ENCODE peak calls at places on chromosomes 2 and 18, in nine cellular contexts. V, W, E, L, H, Z, J, A and X are unnamed samples.

GRCh38 chr18:7221424-7222155 is 9.3 kb upstream of the LRRC30 start:
- DNase-seq in V (no peak), W (peak; percentile 70), E (peak; percentile 46), L (no peak), H (no peak), Z (no peak), J (peak; percentile 48), A (no peak), X (peak; percentile 86)

GRCh38 chr18:79644006-79644665 is 35.5 kb upstream of the CTDP1 start:
- DNase-seq in V (peak; percentile 41), W (peak; percentile 71), E (peak; percentile 54), L (peak; percentile 73), H (peak; percentile 46), Z (peak; percentile 60), J (peak; percentile 88), A (no peak), X (peak; percentile 66)

GRCh38 chr2:178268435-178268834 is 74.1 kb downstream of the OSBPL6 start:
- DNase-seq in V (no peak), W (no peak), E (no peak), L (no peak), H (no peak), Z (no peak), J (no peak), A (no peak), X (no peak)

GRCh38 chr2:20664431-20665260 is 2.3 kb upstream of the GDF7 start:
- DNase-seq in V (no peak), W (no peak), E (peak; percentile 7), L (no peak), H (no peak), Z (no peak), J (no peak), A (no peak), X (no peak)

GRCh38 chr2:40224321-40224720 is 227.6 kb downstream of the SLC8A1 start:
- DNase-seq in V (no peak), W (no peak), E (no peak), L (no peak), H (no peak), Z (no peak), J (no peak), A (no peak), X (no peak)

GRCh38 chr2:238997137-238997390 is 149.2 kb downstream of the TWIST2 start:
- DNase-seq in V (no peak), W (no peak), E (no peak), L (no peak), H (no peak), Z (no peak), J (no peak), A (no peak), X (no peak)

GRCh38 chr2:228841877-228842276 is 429.2 kb downstream of the PID1 start:
- DNase-seq in V (no peak), W (no peak), E (no peak), L (no peak), H (no peak), Z (no peak), J (no peak), A (no peak), X (peak; percentile 68)

GRCh38 chr2:165868211-165868610 is 74.2 kb upstream of the GALNT3 start:
- DNase-seq in V (no peak), W (no peak), E (no peak), L (no peak), H (no peak), Z (no peak), J (no peak), A (no peak), X (no peak)

GRCh38 chr2:119683074-119683716 is 4.2 kb downstream of the TMEM177 start:
- DNase-seq in V (no peak), W (no peak), E (no peak), L (no peak), H (no peak), Z (no peak), J (no peak), A (no peak), X (no peak)

GRCh38 chr2:225276207-225276606 is 123.3 kb upstream of the NYAP2 start:
- DNase-seq in V (no peak), W (no peak), E (no peak), L (no peak), H (no peak), Z (no peak), J (no peak), A (no peak), X (no peak)

GRCh38 chr2:76793647-76794334 is 728.4 kb downstream of the LRRTM4 start:
- DNase-seq in V (no peak), W (no peak), E (no peak), L (no peak), H (no peak), Z (no peak), J (no peak), A (no peak), X (no peak)

GRCh38 chr2:191848771-191849726 is 2.2 kb upstream of the CAVIN2 start:
- DNase-seq in V (no peak), W (no peak), E (no peak), L (no peak), H (no peak), Z (no peak), J (no peak), A (no peak), X (no peak)

GRCh38 chr2:28649481-28650260 is 102.0 kb upstream of the PPP1CB start:
- DNase-seq in V (no peak), W (no peak), E (no peak), L (no peak), H (no peak), Z (no peak), J (no peak), A (no peak), X (no peak)

GRCh38 chr2:62713837-62714236 is 8.3 kb downstream of the EHBP1 start:
- DNase-seq in V (no peak), W (no peak), E (no peak), L (no peak), H (no peak), Z (no peak), J (no peak), A (no peak), X (peak; percentile 12)

GRCh38 chr2:222943820-222944219 is 83.0 kb downstream of the ACSL3 start:
- DNase-seq in V (no peak), W (no peak), E (no peak), L (no peak), H (no peak), Z (no peak), J (no peak), A (no peak), X (no peak)

GRCh38 chr2:224217233-224217961 is 178.3 kb upstream of the SERPINE2 start:
- DNase-seq in V (no peak), W (no peak), E (no peak), L (no peak), H (no peak), Z (no peak), J (no peak), A (no peak), X (no peak)
- H3K27ac ChIP-seq in V (no peak overlapping the region), W (no peak overlapping the region), E (no peak overlapping the region), L (no peak overlapping the region), H (no peak overlapping the region), Z (no peak overlapping the region), J (no peak overlapping the region), A (no peak overlapping the region), X (no peak overlapping the region)

GRCh38 chr2:112625474-112626114 is 20.1 kb upstream of the SLC20A1 start:
- DNase-seq in V (no peak), W (no peak), E (no peak), L (no peak), H (no peak), Z (no peak), J (no peak), A (no peak), X (no peak)

GRCh38 chr2:112627060-112628040 is 18.4 kb upstream of the SLC20A1 start:
- DNase-seq in V (no peak), W (no peak), E (peak; percentile 42), L (no peak), H (peak; percentile 61), Z (peak; percentile 45), J (no peak), A (no peak), X (peak; percentile 98)

GRCh38 chr2:112629224-112629623 is 16.5 kb upstream of the SLC20A1 start:
- DNase-seq in V (no peak), W (no peak), E (no peak), L (no peak), H (no peak), Z (no peak), J (no peak), A (no peak), X (no peak)

GRCh38 chr2:112623913-112624777 is 21.6 kb upstream of the SLC20A1 start:
- DNase-seq in V (peak; percentile 58), W (no peak), E (no peak), L (no peak), H (no peak), Z (peak; percentile 29), J (peak; percentile 52), A (no peak), X (peak; percentile 62)

GRCh38 chr2:112626604-112627059 is 19.1 kb upstream of the SLC20A1 start:
- DNase-seq in V (peak; percentile 28), W (no peak), E (peak; percentile 51), L (peak; percentile 72), H (peak; percentile 52), Z (peak; percentile 56), J (peak; percentile 57), A (no peak), X (peak; percentile 62)
- H3K27ac ChIP-seq in V (no peak overlapping the region), W (no peak overlapping the region), E (no peak overlapping the region), L (peak overlapping the region; percentile 76), H (peak overlapping the region; percentile 10), Z (peak overlapping the region; percentile 77), J (no peak overlapping the region), A (peak overlapping the region; percentile 71), X (no peak overlapping the region)

DNA sequence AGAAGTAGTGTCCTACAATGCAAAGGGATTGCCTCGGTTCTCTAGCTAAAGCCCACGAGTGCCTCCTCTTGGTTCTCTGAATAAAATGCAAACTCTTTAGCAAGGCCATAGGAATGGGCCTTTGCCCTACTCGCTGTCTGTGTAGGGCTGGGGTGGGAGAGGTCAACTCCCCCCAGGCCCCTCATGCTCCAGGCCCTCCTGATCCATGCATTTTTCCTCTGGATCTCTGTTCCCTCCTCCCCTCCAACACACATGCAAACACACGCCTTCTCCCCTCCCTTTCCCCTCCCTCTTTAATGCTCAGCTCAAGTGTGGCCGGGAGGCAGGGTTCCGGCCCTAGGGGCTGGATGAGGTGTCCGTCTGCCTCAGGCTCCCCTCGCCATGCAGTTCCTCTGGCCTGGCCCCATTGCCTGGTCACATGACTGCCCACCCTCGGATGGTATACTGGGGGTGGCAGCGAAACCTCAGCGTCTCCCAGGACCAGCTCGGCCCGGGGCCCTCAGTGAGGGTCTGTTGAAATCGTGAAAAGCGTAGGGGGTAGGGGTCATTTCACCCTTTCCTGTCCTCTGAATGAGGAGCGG is 14.9 kb upstream of the KLF11 start:
- DNase-seq in V (no peak), W (no peak), E (no peak), L (no peak), H (no peak), Z (no peak), J (peak; percentile 30), A (no peak), X (peak; percentile 12)
- H3K27ac ChIP-seq in V (peak overlapping the region; percentile 37), W (no peak overlapping the region), E (no peak overlapping the region), L (peak overlapping the region; percentile 90), H (no peak overlapping the region), Z (peak overlapping the region; percentile 91), J (peak overlapping the region; percentile 96), A (peak overlapping the region; percentile 54), X (no peak overlapping the region)

DNA sequence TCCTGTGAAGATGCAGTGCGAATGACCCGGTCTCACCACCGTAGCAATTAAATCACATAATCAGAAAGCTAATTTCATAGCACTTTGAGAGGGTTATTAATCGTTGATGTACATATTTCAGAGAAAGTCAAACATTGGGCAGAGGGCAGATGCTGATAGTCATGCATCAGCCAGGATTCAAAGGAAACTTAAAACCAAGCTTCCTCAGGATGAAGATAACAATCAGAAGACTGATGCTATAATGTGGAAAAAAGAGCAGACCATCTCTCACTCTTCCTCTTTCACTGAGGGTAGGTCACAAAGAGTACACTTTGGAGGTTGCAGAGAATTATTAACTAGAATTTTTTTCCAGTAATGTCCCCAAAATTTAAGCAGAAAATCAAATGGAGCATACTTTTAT is 1027.7 kb upstream of the ZEB2 start:
- DNase-seq in V (no peak), W (no peak), E (no peak), L (no peak), H (no peak), Z (no peak), J (no peak), A (no peak), X (no peak)
- H3K27ac ChIP-seq in V (no peak overlapping the region), W (no peak overlapping the region), E (no peak overlapping the region), L (no peak overlapping the region), H (no peak overlapping the region), Z (no peak overlapping the region), J (no peak overlapping the region), A (no peak overlapping the region), X (no peak overlapping the region)